ENCODE peak calls at places on chromosomes 12 and 14, in five cellular contexts. S is Panc1, K is Right ventricle myocardium inferior, F is Right ventricle myocardium superior, L is right lobe of liver. E is an unnamed sample.

GRCh38 chr14:102316048-102316745 is 3.3 kb upstream of the ZNF839 start:
- ATAC-seq in S (no peak), F (no peak), K (no peak), L (no peak), E (no peak)

GRCh38 chr12:76444408-76444984 is 96.3 kb upstream of the BBS10 start:
- ATAC-seq in F (no peak), K (no peak), S (no peak), L (no peak), E (peak)

GRCh38 chr14:100788517-100789365 is 37.2 kb upstream of the MEG3 start:
- ATAC-seq in K (no peak), S (no peak), F (no peak), L (no peak), E (no peak)

GRCh38 chr12:121391619-121392324 is 8.1 kb upstream of the RNF34 start:
- ATAC-seq in L (peak), S (no peak), K (no peak), F (peak), E (no peak)

GRCh38 chr12:16076970-16077527 is 165.9 kb downstream of the DERA start:
- ATAC-seq in S (no peak), F (no peak), K (no peak), L (peak), E (no peak)

GRCh38 chr12:52349196-52349595 is 18.1 kb downstream of the KRT85 start:
- ATAC-seq in L (no peak), K (no peak), F (no peak), S (no peak), E (no peak)

GRCh38 chr12:48765753-48766162 is 23.1 kb downstream of the ADCY6 start:
- ATAC-seq in S (no peak), K (no peak), F (no peak), L (peak), E (no peak)

GRCh38 chr14:67680121-67680602 is 5.7 kb upstream of the VTI1B start:
- ATAC-seq in L (no peak), K (no peak), S (no peak), F (no peak), E (peak)

GRCh38 chr14:89720076-89720687 is 234.3 kb downstream of the EFCAB11 start:
- ATAC-seq in S (no peak), K (no peak), F (peak), L (no peak), E (no peak)

GRCh38 chr14:93587330-93587729 is 156.6 kb downstream of the UNC79 start:
- ATAC-seq in L (no peak), K (no peak), S (no peak), F (no peak), E (no peak)

GRCh38 chr14:106308839-106309389 is 782.5 kb downstream of the TMEM121 start:
- ATAC-seq in K (no peak), S (peak), F (no peak), L (peak), E (peak)

GRCh38 chr12:1907652-1908611 is 10.5 kb downstream of the CACNA2D4 start:
- ATAC-seq in L (no peak), K (no peak), S (no peak), F (peak), E (peak)

GRCh38 chr12:38138225-38139221 is 178.1 kb upstream of the ALG10B start:
- ATAC-seq in L (peak), K (peak), S (peak), F (peak), E (peak)

GRCh38 chr12:108146035-108146893 is 17.2 kb downstream of the WSCD2 start:
- ATAC-seq in K (no peak), F (peak), S (no peak), L (no peak), E (no peak)

GRCh38 chr12:77001181-77001758 is 64.1 kb downstream of the E2F7 start:
- ATAC-seq in K (no peak), F (no peak), L (no peak), S (no peak), E (no peak)

GRCh38 chr12:12467222-12467621 is 95.4 kb downstream of the DUSP16 start:
- ATAC-seq in K (no peak), S (no peak), F (no peak), L (peak), E (no peak)

GRCh38 chr12:92785563-92785950 is 82.8 kb downstream of the PLEKHG7 start:
- ATAC-seq in K (no peak), F (peak), S (peak), L (no peak), E (no peak)

GRCh38 chr12:117334098-117334497 is 27.3 kb downstream of the NOS1 start:
- ATAC-seq in K (no peak), S (no peak), F (no peak), L (no peak), E (no peak)

GRCh38 chr12:43776498-43776897 is 17.7 kb downstream of the IRAK4 start:
- ATAC-seq in F (no peak), S (peak), L (peak), K (no peak), E (peak)

GRCh38 chr14:44798386-44799242 is 163.1 kb downstream of the KLHL28 start:
- ATAC-seq in S (no peak), K (no peak), L (no peak), F (no peak), E (no peak)

GRCh38 chr12:92278378-92278828 is 132.8 kb upstream of the BTG1 start:
- ATAC-seq in S (no peak), L (no peak), F (peak), K (peak), E (no peak)

GRCh38 chr14:75170797-75171196 is 5.6 kb downstream of the TMED10 start:
- ATAC-seq in F (no peak), S (no peak), K (no peak), L (no peak), E (no peak)

GRCh38 chr12:14560904-14561574 is 6.6 kb downstream of the PLBD1 start:
- ATAC-seq in K (no peak), F (peak), L (peak), S (no peak), E (no peak)

GRCh38 chr14:31038521-31039166 is 12.5 kb upstream of the STRN3 start:
- ATAC-seq in K (no peak), S (no peak), L (peak), F (no peak), E (peak)

GRCh38 chr12:12823308-12823707 is 10.2 kb downstream of the DDX47 start:
- ATAC-seq in F (no peak), L (no peak), K (no peak), S (peak), E (no peak)

GRCh38 chr12:67590122-67590795 is 58.3 kb upstream of the DYRK2 start:
- ATAC-seq in S (no peak), F (no peak), L (no peak), K (no peak), E (no peak)

GRCh38 chr12:93836616-93837260 is 159.6 kb downstream of the CRADD start:
- ATAC-seq in S (no peak), F (peak), L (no peak), K (peak), E (no peak)

GRCh38 chr12:110370732-110371141 is 32.8 kb downstream of the ANAPC7 start:
- ATAC-seq in F (no peak), S (peak), K (no peak), L (no peak), E (peak)